ENCODE peak calls at places on chromosome 19, in ten cellular contexts. Q is upper lobe of right lung, L is psoas muscle, M is breast epithelium, E is stomach, R is thoracic aorta, O is IMR-90, X is transverse colon, N is colonic mucosa, Y is SK-N-SH. I is an unnamed sample.

GRCh38 chr19:28567834-28568233 is 645.1 kb downstream of the UQCRFS1 start:
- DNase-seq in R (no peak), L (no peak), N (no peak), O (no peak), E (no peak), X (no peak), Q (no peak), Y (no peak), M (no peak), I (no peak)

GRCh38 chr19:30227661-30228112 is 144.5 kb upstream of the ZNF536 start:
- DNase-seq in E (peak; percentile 33), O (peak; percentile 24), X (peak; percentile 57), L (peak; percentile 72), M (no peak), N (peak; percentile 67), Y (peak; percentile 87), Q (peak; percentile 78), R (no peak), I (peak; percentile 80)

GRCh38 chr19:40702337-40703012 is 12.0 kb upstream of the NUMBL start:
- DNase-seq in E (peak; percentile 74), Y (no peak), O (no peak), M (no peak), R (no peak), N (no peak), Q (no peak), L (no peak), X (no peak), I (no peak)

GRCh38 chr19:7515471-7516226 is at the start of gene ZNF358:
- DNase-seq in Q (peak; percentile 87), Y (peak; percentile 98), M (peak; percentile 53), O (peak; percentile 46), X (peak; percentile 86), R (peak; percentile 19), E (peak; percentile 78), L (peak; percentile 88), N (peak; percentile 79), I (peak; percentile 78)

GRCh38 chr19:16459680-16460079 is 12.1 kb downstream of the EPS15L1 start:
- DNase-seq in O (no peak), L (no peak), R (no peak), N (no peak), Q (no peak), Y (no peak), E (no peak), X (no peak), M (no peak), I (no peak)

GRCh38 chr19:48465215-48465614 is 4.0 kb upstream of the CYTH2 start:
- DNase-seq in Y (no peak), N (no peak), R (no peak), O (no peak), X (no peak), M (no peak), L (no peak), Q (no peak), E (no peak), I (no peak)

GRCh38 chr19:29687897-29688728 is 22.9 kb downstream of the PLEKHF1 start:
- DNase-seq in Q (no peak), N (no peak), R (no peak), Y (no peak), X (no peak), O (peak; percentile 78), L (peak; percentile 68), M (no peak), E (no peak), I (no peak)

GRCh38 chr19:10852098-10852800 is 4.0 kb downstream of the C19orf38 start:
- DNase-seq in M (no peak), Y (no peak), E (no peak), O (peak; percentile 75), N (no peak), X (no peak), Q (no peak), L (no peak), R (no peak), I (no peak)

GRCh38 chr19:6668696-6669095 is 1.3 kb downstream of the TNFSF14 start:
- DNase-seq in M (no peak), E (no peak), O (no peak), X (no peak), L (no peak), N (no peak), Q (no peak), Y (no peak), R (no peak), I (no peak)

GRCh38 chr19:12527034-12527836 is 24.0 kb downstream of the ZNF564 start:
- DNase-seq in Q (no peak), O (peak; percentile 41), M (no peak), N (no peak), X (no peak), E (no peak), Y (no peak), L (no peak), R (no peak), I (no peak)

GRCh38 chr19:7871530-7872305 is 2.5 kb downstream of the PRR36 start:
- DNase-seq in O (peak; percentile 85), Q (peak; percentile 98), E (peak; percentile 97), R (peak; percentile 29), X (peak; percentile 93), N (peak; percentile 98), Y (peak; percentile 83), M (peak; percentile 97), L (peak; percentile 86), I (peak; percentile 73)

GRCh38 chr19:29714371-29714952 is 599 bp downstream of the C19orf12 start:
- DNase-seq in R (no peak), N (no peak), E (no peak), Y (no peak), L (no peak), O (no peak), X (no peak), Q (peak; percentile 40), M (no peak), I (no peak)

GRCh38 chr19:55646889-55647731 is 902 bp upstream of the CCDC106 start:
- DNase-seq in N (no peak), R (no peak), E (no peak), O (no peak), X (no peak), L (peak; percentile 31), Q (no peak), Y (peak; percentile 23), M (no peak), I (no peak)

GRCh38 chr19:28726533-28726932 is 486.4 kb downstream of the UQCRFS1 start:
- DNase-seq in R (no peak), M (no peak), E (no peak), N (no peak), L (no peak), X (no peak), O (no peak), Y (no peak), Q (no peak), I (no peak)

GRCh38 chr19:3682741-3683404 is 17.4 kb downstream of the PIP5K1C start:
- DNase-seq in L (no peak), X (no peak), M (no peak), Q (no peak), R (no peak), E (no peak), Y (peak; percentile 79), O (peak; percentile 60), N (no peak), I (no peak)

DNA sequence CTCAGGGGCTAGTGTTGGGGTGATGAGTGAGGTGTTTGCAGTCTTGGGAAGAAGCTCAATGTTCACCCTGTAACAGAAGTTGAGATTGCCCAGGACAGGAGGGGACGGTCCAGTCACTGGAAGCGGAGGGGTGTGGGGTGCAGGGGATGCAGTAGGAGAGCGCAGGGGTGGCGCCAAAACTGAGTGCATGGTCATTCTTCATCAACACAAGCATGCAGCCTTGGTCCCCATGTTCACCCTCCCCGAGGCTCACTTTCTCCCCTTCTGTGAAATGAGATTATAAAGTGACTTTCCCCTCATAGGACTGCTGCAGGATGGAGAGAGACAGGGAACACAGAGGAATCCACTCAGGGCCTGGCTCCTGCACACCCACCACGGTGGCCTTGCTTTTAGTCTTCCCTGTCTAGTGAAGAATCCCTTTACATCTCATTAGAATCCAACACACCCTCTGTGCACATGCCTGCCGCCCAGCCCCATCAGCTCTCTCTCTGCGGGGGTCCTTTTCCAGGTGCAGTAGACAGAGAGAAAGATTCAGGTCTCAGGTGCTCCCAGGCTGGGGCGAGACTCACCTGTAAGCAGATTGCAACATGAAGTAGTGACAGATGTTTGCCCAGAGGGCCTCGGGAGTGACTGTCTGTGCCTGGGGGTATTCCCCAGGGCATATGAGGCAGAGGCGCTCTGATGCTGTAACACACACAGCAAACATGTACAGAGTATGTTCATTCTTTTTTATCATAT is 93.2 kb downstream of the TSHZ3 start:
- DNase-seq in X (no peak), O (no peak), R (no peak), Q (no peak), L (no peak), M (no peak), E (no peak), N (no peak), Y (no peak), I (no peak)
- H3K4me3 ChIP-seq in X (no peak overlapping the region), O (no peak overlapping the region), R (no peak overlapping the region), Q (no peak overlapping the region), L (no peak overlapping the region), M (no peak overlapping the region), E (no peak overlapping the region), N (no peak overlapping the region), Y (no peak overlapping the region), I (no peak overlapping the region)

DNA sequence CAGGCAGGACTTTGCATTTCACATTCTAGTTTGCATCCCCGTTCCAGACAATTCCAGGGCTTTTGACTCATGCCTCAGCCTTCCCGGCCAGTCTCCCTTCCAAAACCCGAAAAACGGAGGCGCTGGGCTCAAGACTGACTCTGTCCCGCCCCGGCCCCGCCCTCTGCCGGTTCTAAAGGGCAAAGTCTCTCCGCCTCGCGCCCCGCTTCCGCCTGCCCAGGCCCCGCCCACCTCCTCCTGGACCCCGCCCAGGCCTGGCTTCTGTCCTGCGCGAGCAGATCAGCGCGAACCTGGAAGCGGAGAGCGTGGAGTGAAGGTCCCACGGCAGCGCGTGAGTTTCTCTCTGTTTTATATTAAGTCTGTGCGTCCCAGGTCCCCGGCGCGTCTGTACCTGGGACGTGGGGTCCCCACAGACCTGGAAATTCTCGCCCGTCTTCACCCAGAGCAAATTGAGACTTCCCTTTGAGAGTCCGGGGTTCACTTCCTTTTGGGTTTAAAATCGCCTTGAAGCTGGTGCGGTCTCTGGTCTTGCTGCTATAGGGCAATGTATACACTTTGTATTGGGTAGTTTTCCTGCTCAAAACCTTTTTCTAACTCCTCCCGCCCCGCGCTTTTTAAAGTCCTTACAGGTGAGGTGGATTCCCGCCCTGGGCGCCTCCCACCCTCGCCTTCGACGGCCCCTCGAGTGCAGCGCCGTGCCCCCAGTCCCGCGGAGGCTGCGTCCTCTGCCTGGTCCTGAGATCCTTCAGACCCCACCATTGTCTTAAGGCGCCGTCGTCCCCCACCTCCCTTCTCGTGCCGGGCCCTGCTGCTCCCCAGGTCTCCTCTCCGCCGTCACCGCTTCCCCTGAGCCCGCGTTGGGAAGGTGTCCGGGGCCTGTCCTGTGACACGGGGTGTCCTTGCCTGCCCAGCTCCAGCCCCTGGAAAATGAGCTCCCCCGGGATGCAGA is 31.2 kb downstream of the ZNF701 start:
- DNase-seq in M (peak; percentile 88), Q (peak; percentile 97), X (peak; percentile 98), E (peak; percentile 97), L (peak; percentile 96), N (peak; percentile 98), Y (peak; percentile 95), O (peak; percentile 87), R (peak; percentile 88), I (peak; percentile 86)
- TF ChIP-seq CTCF in M (peak; percentile 19), Q (peak; percentile 44), X (peak; percentile 37), E (peak; percentile 17), L (peak; percentile 44), N (no peak), Y (peak; percentile 21), O (peak; percentile 34), R (peak; percentile 45), I (peak; percentile 36)

GRCh38 chr19:21921691-21922180 is 85.8 kb upstream of the ZNF43 start:
- DNase-seq in M (no peak), X (no peak), O (no peak), R (no peak), E (no peak), N (no peak), L (no peak), Q (no peak), Y (no peak), I (no peak)
- H3K27ac ChIP-seq in M (no peak overlapping the region), X (no peak overlapping the region), O (no peak overlapping the region), R (no peak overlapping the region), E (no peak overlapping the region), N (no peak overlapping the region), L (no peak overlapping the region), Q (no peak overlapping the region), Y (no peak overlapping the region), I (no peak overlapping the region)

GRCh38 chr19:19068659-19069509 is 5.1 kb downstream of the SLC25A42 start:
- DNase-seq in R (no peak), O (no peak), X (no peak), E (no peak), N (no peak), Y (no peak), L (peak; percentile 54), M (no peak), Q (no peak), I (no peak)
- H3K4me3 ChIP-seq in R (no peak overlapping the region), O (no peak overlapping the region), X (no peak overlapping the region), E (no peak overlapping the region), N (no peak overlapping the region), Y (no peak overlapping the region), L (peak overlapping the region; percentile 2), M (no peak overlapping the region), Q (no peak overlapping the region), I (no peak overlapping the region)

I was measured in dorsolateral prefrontal cortex.